ENCODE peak calls at places on chromosomes 12 and 14, in six cellular contexts. C, O, U, J, D and R are unnamed samples.
A peak's percentile ranks its signal among the peaks of the same experiment; 100 is the strongest.

GRCh38 chr14:97976861-97977260 is 1179.7 kb downstream of the VRK1 start:
- DNase-seq in D (no peak), O (peak; percentile 33), U (peak; percentile 54), J (no peak), C (no peak), R (peak; percentile 16)

GRCh38 chr14:69315302-69315701 is 55.3 kb downstream of the GALNT16 start:
- DNase-seq in C (no peak), J (peak; percentile 9), U (no peak), D (no peak), O (no peak), R (peak; percentile 57)

GRCh38 chr12:120884644-120885043 is 19.5 kb downstream of the SPPL3 start:
- DNase-seq in O (no peak), D (no peak), C (no peak), U (no peak), J (no peak), R (no peak)

GRCh38 chr12:116366824-116367223 is 89.3 kb upstream of the MED13L start:
- DNase-seq in O (no peak), D (no peak), J (no peak), C (no peak), U (no peak), R (no peak)

GRCh38 chr12:85322715-85323114 is 42.7 kb downstream of the ALX1 start:
- DNase-seq in C (no peak), O (no peak), D (no peak), J (no peak), U (no peak), R (no peak)

GRCh38 chr12:58171914-58172313 is 230.5 kb downstream of the ATP23 start:
- DNase-seq in D (no peak), O (no peak), U (no peak), J (no peak), C (no peak), R (no peak)

GRCh38 chr12:70590549-70591226 is 46.5 kb downstream of the PTPRB start:
- DNase-seq in J (no peak), U (no peak), O (no peak), D (no peak), C (no peak), R (no peak)

GRCh38 chr14:76993743-76994142 is 34.8 kb downstream of the IRF2BPL start:
- DNase-seq in J (no peak), C (no peak), D (no peak), O (no peak), U (no peak), R (no peak)

GRCh38 chr14:63435838-63436237 is 107.3 kb downstream of the PPP2R5E start:
- DNase-seq in U (peak; percentile 63), C (no peak), D (no peak), O (no peak), J (no peak), R (peak; percentile 53)

GRCh38 chr12:52361553-52361952 is 5.7 kb downstream of the KRT85 start:
- DNase-seq in D (no peak), C (no peak), O (no peak), U (no peak), J (no peak), R (no peak)

GRCh38 chr12:25401547-25402345 is 151.0 kb upstream of the KRAS start:
- DNase-seq in D (no peak), U (no peak), O (no peak), J (no peak), C (no peak), R (no peak)

GRCh38 chr12:131133015-131133905 is 179.6 kb downstream of the ADGRD1 start:
- DNase-seq in J (no peak), D (no peak), C (no peak), U (peak; percentile 64), O (no peak), R (peak; percentile 74)

GRCh38 chr12:96749978-96750377 is 157.1 kb upstream of the NEDD1 start:
- DNase-seq in J (no peak), C (no peak), U (no peak), D (no peak), O (no peak), R (no peak)